ENCODE peak calls at places on chromosomes 7 and 10, in seven cellular contexts. U, W, I, K, S, A and N are unnamed samples.

GRCh38 chr10:129329375-129330040 is 137.5 kb upstream of the MGMT start:
- DNase-seq in U (no peak), W (no peak), I (no peak), K (no peak), S (no peak), A (no peak), N (no peak)

GRCh38 chr7:7318610-7319009 is 136.3 kb downstream of the C1GALT1 start:
- DNase-seq in U (no peak), W (no peak), I (no peak), K (no peak), S (no peak), A (no peak), N (no peak)

GRCh38 chr7:19522486-19522885 is 186.4 kb downstream of the POLR1F start:
- DNase-seq in U (no peak), W (no peak), I (no peak), K (no peak), S (peak; percentile 89), A (no peak), N (no peak)

GRCh38 chr10:92690211-92691041 is 671 bp downstream of the HHEX start:
- DNase-seq in U (peak; percentile 29), W (no peak), I (no peak), K (peak; percentile 51), S (peak; percentile 63), A (peak; percentile 6), N (no peak)

GRCh38 chr7:121960678-121961461 is 87.9 kb downstream of the PTPRZ1 start:
- DNase-seq in U (no peak), W (no peak), I (no peak), K (no peak), S (peak; percentile 11), A (no peak), N (no peak)

GRCh38 chr10:97332586-97333350 is 1.8 kb downstream of the FRAT2 start:
- DNase-seq in U (peak; percentile 33), W (peak; percentile 60), I (no peak), K (peak; percentile 66), S (peak; percentile 88), A (peak; percentile 73), N (no peak)

GRCh38 chr7:70830060-70830395 is 301.9 kb upstream of the GALNT17 start:
- DNase-seq in U (no peak), W (no peak), I (no peak), K (no peak), S (no peak), A (no peak), N (no peak)

GRCh38 chr7:29924684-29925083 is 64.9 kb downstream of the SCRN1 start:
- DNase-seq in U (no peak), W (no peak), I (no peak), K (no peak), S (no peak), A (no peak), N (no peak)

GRCh38 chr7:33639552-33640197 is 265.7 kb upstream of the BMPER start:
- DNase-seq in U (no peak), W (no peak), I (no peak), K (no peak), S (peak; percentile 76), A (no peak), N (no peak)

GRCh38 chr7:151796871-151797270 is 80.0 kb downstream of the PRKAG2 start:
- DNase-seq in U (no peak), W (no peak), I (no peak), K (peak; percentile 51), S (peak; percentile 7), A (no peak), N (no peak)

GRCh38 chr10:32961892-32962369 is 3.9 kb upstream of the ITGB1 start:
- DNase-seq in U (no peak), W (no peak), I (no peak), K (no peak), S (peak; percentile 81), A (peak; percentile 33), N (no peak)

GRCh38 chr10:32964261-32964660 is 6.2 kb upstream of the ITGB1 start:
- DNase-seq in U (no peak), W (no peak), I (no peak), K (no peak), S (no peak), A (no peak), N (no peak)

GRCh38 chr10:32962541-32962940 is 4.5 kb upstream of the ITGB1 start:
- DNase-seq in U (no peak), W (no peak), I (no peak), K (no peak), S (no peak), A (no peak), N (no peak)

GRCh38 chr10:32961343-32961891 is 3.4 kb upstream of the ITGB1 start:
- DNase-seq in U (no peak), W (no peak), I (no peak), K (no peak), S (no peak), A (no peak), N (no peak)

DNA sequence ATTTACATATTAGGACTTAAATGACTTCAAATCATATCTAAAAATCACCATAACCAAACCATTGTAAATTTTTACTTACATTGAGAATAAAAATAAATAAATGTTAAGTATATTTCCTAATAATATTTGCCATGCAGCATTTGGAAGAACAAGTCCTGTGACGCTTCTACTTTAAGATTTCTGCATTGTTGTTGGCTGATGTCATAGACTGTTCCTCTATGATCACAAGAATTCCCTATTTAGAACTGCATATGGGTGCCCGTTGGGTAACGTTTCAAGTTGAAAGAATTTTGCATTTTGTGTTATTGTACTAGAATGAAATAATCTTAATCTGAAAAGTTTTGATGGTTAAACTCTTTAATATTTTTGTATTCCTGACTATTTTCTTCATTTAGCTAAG is 5.1 kb upstream of the ITGB1 start:
- DNase-seq in U (no peak), W (no peak), I (no peak), K (no peak), S (peak; percentile 78), A (no peak), N (no peak)
- H3K4me3 ChIP-seq in U (no peak overlapping the region), W (no peak overlapping the region), I (no peak overlapping the region), K (no peak overlapping the region), S (no peak overlapping the region), A (no peak overlapping the region), N (no peak overlapping the region)

DNA sequence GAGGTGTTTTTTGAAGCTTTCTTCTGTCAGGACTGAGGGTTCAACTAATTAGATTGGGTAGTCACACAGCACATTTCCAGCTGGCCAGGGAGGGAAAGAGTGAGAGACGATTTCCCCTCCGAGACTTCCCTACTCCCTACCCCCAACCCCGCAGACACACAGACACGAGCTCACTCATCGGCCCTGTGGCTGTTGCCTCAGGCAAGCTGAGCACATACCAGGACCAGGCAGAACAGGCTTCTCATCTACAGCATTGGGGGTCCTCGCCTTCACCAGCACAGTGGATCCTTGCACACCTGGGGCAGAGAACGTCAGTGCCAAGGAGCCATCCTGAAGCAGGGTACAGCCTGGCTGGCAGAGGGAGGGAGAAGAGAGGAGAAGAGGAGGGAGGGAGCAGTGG is 144.1 kb downstream of the TMEM178B start:
- DNase-seq in U (no peak), W (no peak), I (no peak), K (no peak), S (no peak), A (no peak), N (no peak)
- H3K4me3 ChIP-seq in U (no peak overlapping the region), W (no peak overlapping the region), I (no peak overlapping the region), K (no peak overlapping the region), S (no peak overlapping the region), A (no peak overlapping the region), N (no peak overlapping the region)

GRCh38 chr10:58660577-58661255 is 148.0 kb downstream of the BICC1 start:
- DNase-seq in U (no peak), W (no peak), I (no peak), K (no peak), S (no peak), A (no peak), N (no peak)
- H3K4me3 ChIP-seq in U (no peak overlapping the region), W (no peak overlapping the region), I (no peak overlapping the region), K (no peak overlapping the region), S (no peak overlapping the region), A (no peak overlapping the region), N (no peak overlapping the region)

GRCh38 chr10:56346845-56347415 is 14.1 kb downstream of the ZWINT start:
- DNase-seq in U (no peak), W (no peak), I (no peak), K (no peak), S (peak; percentile 68), A (no peak), N (no peak)

GRCh38 chr10:56357018-56357417 is 4.0 kb downstream of the ZWINT start:
- DNase-seq in U (no peak), W (no peak), I (no peak), K (no peak), S (no peak), A (no peak), N (no peak)

GRCh38 chr10:56348101-56348500 is 13.0 kb downstream of the ZWINT start:
- DNase-seq in U (no peak), W (no peak), I (no peak), K (no peak), S (no peak), A (no peak), N (no peak)

GRCh38 chr10:56349611-56350010 is 11.4 kb downstream of the ZWINT start:
- DNase-seq in U (no peak), W (no peak), I (no peak), K (no peak), S (no peak), A (no peak), N (no peak)

DNA sequence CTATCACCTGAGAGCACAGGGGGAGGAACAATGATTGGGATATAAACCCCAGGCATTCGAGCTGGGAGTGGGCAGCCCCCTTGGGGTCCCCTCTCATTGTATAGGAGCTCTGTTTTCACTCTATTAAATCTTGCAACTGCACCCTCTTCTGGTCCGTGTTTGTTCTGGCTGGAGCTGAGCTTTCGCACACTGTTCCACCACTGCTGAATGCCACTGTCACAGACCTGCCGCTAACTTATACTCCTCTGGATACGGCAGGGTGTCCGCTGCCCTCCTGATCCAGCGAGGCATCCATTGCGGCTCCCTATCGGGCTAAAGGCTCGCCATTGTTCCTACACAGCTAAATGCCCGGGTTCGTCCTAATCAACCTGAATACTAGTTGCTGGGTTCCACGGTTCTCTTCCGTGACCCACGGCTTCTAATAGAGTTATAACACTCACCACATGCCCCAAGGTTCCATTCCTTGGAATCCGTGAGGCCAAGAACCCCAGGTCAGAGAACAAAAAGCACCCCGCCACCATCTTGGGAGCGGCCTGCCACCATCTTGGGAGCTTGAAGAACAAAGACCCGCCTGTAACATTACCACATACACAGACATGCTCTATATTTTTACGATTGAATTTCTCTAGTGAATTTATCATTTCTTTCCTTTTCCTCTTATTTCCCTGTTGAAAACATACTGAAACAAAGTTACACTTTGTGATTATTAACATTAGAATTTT is 9.0 kb downstream of the ZWINT start:
- DNase-seq in U (no peak), W (no peak), I (no peak), K (no peak), S (no peak), A (no peak), N (no peak)
- H3K4me3 ChIP-seq in U (no peak overlapping the region), W (no peak overlapping the region), I (no peak overlapping the region), K (no peak overlapping the region), S (no peak overlapping the region), A (no peak overlapping the region), N (no peak overlapping the region)

DNA sequence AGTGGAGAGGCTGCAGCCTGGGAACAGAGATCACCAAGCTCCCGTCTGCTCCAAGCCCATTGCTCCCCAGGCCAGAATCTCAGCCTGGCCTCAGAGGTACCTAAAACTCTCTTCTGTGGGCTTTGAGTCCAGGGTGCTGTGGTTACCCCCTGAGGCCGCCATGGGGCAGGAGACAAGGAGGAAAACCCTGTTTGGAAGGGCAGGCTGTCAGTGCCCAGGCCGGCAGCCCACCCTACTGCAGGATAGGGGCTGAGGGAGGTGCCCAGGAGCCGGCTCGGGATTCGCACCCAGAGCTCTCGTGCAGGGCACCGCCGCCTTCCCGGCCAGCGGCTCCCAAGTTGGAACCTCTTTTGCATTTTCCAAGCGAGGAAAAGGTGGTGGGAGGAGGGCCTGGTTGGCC is 24.5 kb downstream of the UNCX start:
- DNase-seq in U (no peak), W (no peak), I (no peak), K (no peak), S (no peak), A (no peak), N (no peak)
- H3K4me3 ChIP-seq in U (no peak overlapping the region), W (no peak overlapping the region), I (no peak overlapping the region), K (no peak overlapping the region), S (no peak overlapping the region), A (no peak overlapping the region), N (no peak overlapping the region)